ENCODE peak calls at places on chromosomes 13 and 19, in nine cellular contexts. M is H1, Z is heart left ventricle, V is IMR-90, G is testis, S is endothelial cell of umbilical vein, R is lower leg skin, O is body of pancreas, P is uterus. D is an unnamed sample.

GRCh38 chr19:14479985-14480694 is 5.0 kb upstream of the PTGER1 start:
- DNase-seq in M (peak), Z (no peak), V (peak), G (peak), S (no peak), R (no peak), O (no peak), P (no peak), D (no peak)

GRCh38 chr19:21697171-21697570 is 70.2 kb downstream of the ZNF100 start:
- DNase-seq in M (no peak), Z (no peak), V (no peak), G (no peak), S (no peak), R (no peak), O (no peak), P (no peak), D (no peak)

GRCh38 chr13:101416181-101417042 is at the start of gene NALCN:
- DNase-seq in M (peak), Z (peak), V (no peak), G (peak), S (peak), R (no peak), O (peak), P (no peak), D (peak)

GRCh38 chr19:52535831-52536800 is 8.6 kb downstream of the ZNF808 start:
- DNase-seq in M (peak), Z (peak), V (peak), G (peak), S (peak), R (peak), O (peak), P (peak), D (peak)

GRCh38 chr13:50015750-50016149 is 506 bp downstream of the KCNRG start:
- DNase-seq in M (no peak), Z (no peak), V (no peak), G (no peak), S (no peak), R (no peak), O (no peak), P (no peak), D (no peak)

GRCh38 chr19:40249201-40249600 is 22.7 kb upstream of the CCNP start:
- DNase-seq in M (no peak), Z (no peak), V (no peak), G (no peak), S (no peak), R (no peak), O (no peak), P (no peak), D (no peak)

GRCh38 chr13:111511805-111512504 is 191.5 kb downstream of the TEX29 start:
- DNase-seq in M (no peak), Z (peak), V (no peak), G (peak), S (no peak), R (no peak), O (no peak), P (no peak), D (no peak)

GRCh38 chr13:44854264-44855060 is 134.8 kb downstream of the NUFIP1 start:
- DNase-seq in M (no peak), Z (peak), V (peak), G (no peak), S (no peak), R (no peak), O (peak), P (no peak), D (no peak)

GRCh38 chr19:54431255-54431838 is 16.1 kb downstream of the TTYH1 start:
- DNase-seq in M (no peak), Z (peak), V (peak), G (peak), S (no peak), R (no peak), O (peak), P (no peak), D (peak)

GRCh38 chr19:17338440-17339078 is 1.2 kb downstream of the GTPBP3 start:
- DNase-seq in M (no peak), Z (no peak), V (no peak), G (no peak), S (no peak), R (no peak), O (no peak), P (no peak), D (no peak)

GRCh38 chr19:40623403-40624239 is 22.5 kb downstream of the LTBP4 start:
- DNase-seq in M (peak), Z (peak), V (peak), G (peak), S (no peak), R (no peak), O (no peak), P (peak), D (no peak)

GRCh38 chr13:97141564-97142005 is 80.5 kb upstream of the MBNL2 start:
- DNase-seq in M (no peak), Z (no peak), V (peak), G (peak), S (peak), R (peak), O (peak), P (peak), D (peak)

GRCh38 chr13:94480672-94481145 is 1.2 kb upstream of the DCT start:
- DNase-seq in M (no peak), Z (peak), V (peak), G (no peak), S (no peak), R (no peak), O (no peak), P (no peak), D (no peak)

GRCh38 chr19:18504886-18505610 is 16.8 kb downstream of the ELL start:
- DNase-seq in M (no peak), Z (no peak), V (no peak), G (no peak), S (no peak), R (no peak), O (no peak), P (no peak), D (no peak)

GRCh38 chr19:17296278-17296677 is 6.9 kb downstream of the ABHD8 start:
- DNase-seq in M (no peak), Z (no peak), V (peak), G (no peak), S (peak), R (no peak), O (no peak), P (no peak), D (no peak)

GRCh38 chr13:59746291-59746962 is 417.3 kb downstream of the DIAPH3 start:
- DNase-seq in M (no peak), Z (no peak), V (peak), G (no peak), S (no peak), R (no peak), O (no peak), P (no peak), D (no peak)

GRCh38 chr13:59744747-59745394 is 418.9 kb downstream of the DIAPH3 start:
- DNase-seq in M (no peak), Z (no peak), V (peak), G (no peak), S (no peak), R (no peak), O (no peak), P (no peak), D (no peak)

GRCh38 chr13:59745395-59745788 is 418.3 kb downstream of the DIAPH3 start:
- DNase-seq in M (no peak), Z (no peak), V (peak), G (no peak), S (no peak), R (no peak), O (no peak), P (no peak), D (no peak)

GRCh38 chr13:59750860-59751259 is 412.9 kb downstream of the DIAPH3 start:
- DNase-seq in M (peak), Z (no peak), V (peak), G (peak), S (peak), R (no peak), O (peak), P (no peak), D (no peak)

GRCh38 chr13:59747529-59747928 is 416.2 kb downstream of the DIAPH3 start:
- DNase-seq in M (no peak), Z (no peak), V (no peak), G (no peak), S (no peak), R (no peak), O (no peak), P (no peak), D (no peak)
- TF ChIP-seq CTCF in M (no peak), Z (no peak), V (no peak), G (no peak), S (no peak), R (no peak), O (no peak), P (no peak), D (no peak)

DNA sequence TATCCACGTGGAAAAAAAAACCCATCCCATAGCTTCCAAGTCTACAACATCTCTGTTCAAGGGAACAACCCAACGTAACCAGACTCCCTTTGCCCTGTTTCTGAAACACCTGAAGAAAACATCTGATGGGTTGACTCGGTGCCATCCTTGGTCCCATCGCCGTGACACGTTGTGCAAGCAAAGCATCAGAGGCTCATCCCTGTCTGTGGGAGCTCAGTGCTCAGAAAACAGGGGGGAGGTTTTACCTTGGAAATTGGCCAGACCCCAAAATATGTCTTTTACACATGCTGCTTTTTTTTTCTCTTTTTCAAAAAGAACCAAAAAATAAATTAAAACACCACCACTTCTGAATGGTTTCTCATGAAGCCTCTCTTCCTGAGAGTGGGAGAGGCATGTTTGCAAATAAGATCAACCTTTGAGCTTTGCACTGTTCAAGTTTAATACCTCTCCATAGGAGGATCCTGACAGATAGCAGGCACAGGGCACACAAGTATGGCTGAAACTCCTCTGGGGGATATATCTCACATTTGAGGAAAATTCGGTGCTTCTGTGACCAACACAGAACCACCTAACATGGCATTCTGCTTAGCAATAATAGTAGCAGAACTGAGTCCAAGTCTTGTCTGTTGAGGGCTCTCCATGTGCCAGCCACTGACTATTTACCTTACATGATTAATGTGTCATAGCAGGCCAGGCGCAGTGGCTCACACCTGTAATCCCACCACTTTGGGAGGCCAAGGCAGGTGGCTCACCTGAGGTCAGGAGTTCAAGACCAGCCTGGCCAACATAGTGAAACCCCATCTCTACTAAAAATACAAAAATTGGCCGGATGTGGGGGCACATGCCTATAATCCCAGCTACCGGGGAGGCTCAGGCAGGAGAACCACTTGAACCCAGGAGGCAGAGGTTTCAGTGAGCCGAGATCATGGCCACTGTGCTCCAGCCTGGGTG is 7.0 kb upstream of the PVR start:
- DNase-seq in M (no peak), Z (no peak), V (no peak), G (no peak), S (no peak), R (no peak), O (no peak), P (no peak), D (no peak)
- TF ChIP-seq POLR2A in M (no peak), Z (no peak), V (no peak), G (no peak), S (no peak), R (no peak), O (no peak), P (no peak), D (no peak)

GRCh38 chr13:27997904-27998522 is 9.5 kb upstream of the URAD start:
- DNase-seq in M (peak), Z (peak), V (peak), G (peak), S (peak), R (no peak), O (peak), P (no peak), D (no peak)
- TF ChIP-seq CTCF in M (peak), Z (peak), V (peak), G (no peak), S (peak), R (no peak), O (no peak), P (no peak), D (no peak)

DNA sequence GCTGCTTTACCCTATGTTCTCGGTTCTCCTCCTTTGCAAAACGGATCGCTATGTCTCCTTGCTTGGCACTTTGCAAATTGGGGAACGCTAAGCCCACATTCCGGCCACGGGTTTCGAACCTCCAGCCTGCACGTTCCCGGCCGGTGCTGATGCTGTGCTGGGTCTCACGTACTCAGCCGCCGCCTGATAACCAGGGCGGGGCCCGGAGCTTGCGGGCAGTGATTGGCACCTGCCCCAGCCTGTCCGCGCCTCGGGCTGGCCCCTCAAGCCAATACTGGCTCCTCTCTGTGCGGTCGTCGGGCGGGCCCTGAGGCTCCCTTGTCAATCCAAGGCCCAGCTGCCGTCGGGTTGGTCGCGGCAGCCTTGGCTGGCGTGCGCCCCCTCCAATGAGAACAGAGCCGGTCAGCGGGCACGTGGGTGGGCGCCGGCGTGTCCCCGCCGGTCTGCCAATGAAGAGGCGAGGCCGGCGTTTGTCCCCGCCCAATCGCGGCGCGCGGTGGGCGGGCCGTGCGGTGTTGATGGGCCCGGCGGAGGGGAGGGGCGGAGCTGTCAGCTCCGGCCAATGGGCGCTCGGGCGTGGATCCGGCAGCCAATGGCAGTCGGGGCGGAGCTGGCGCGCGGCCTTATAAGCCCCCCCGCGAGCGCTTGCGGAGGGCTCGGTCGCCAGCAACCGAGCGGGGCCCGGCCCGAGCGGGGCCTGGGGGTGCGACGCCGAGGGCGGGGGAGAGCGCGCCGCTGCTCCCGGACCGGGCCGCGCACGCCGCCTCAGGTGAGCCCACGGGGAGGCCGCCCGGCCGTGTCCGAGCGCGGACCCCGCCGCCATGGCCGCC is at the start of gene KDM4B:
- DNase-seq in M (peak), Z (peak), V (peak), G (peak), S (peak), R (peak), O (peak), P (peak), D (peak)
- TF ChIP-seq POLR2A in M (no peak), Z (peak), V (peak), G (peak), S (peak), R (no peak), O (peak), P (peak), D (peak)

GRCh38 chr13:107322228-107322627 is 754.3 kb upstream of the ARGLU1 start:
- DNase-seq in M (no peak), Z (no peak), V (no peak), G (no peak), S (peak), R (no peak), O (no peak), P (no peak), D (no peak)
- TF ChIP-seq CTCF in M (no peak), Z (no peak), V (no peak), G (no peak), S (no peak), R (no peak), O (no peak), P (no peak), D (no peak)

D was measured in adrenal gland.